ENCODE peak calls at places on chromosome 14, in five cellular contexts. J, L, Q, V and F are unnamed samples.

GRCh38 chr14:32900602-32901001 is 38.1 kb upstream of the NPAS3 start:
- DNase-seq in L (no peak), J (no peak), V (no peak), Q (no peak), F (no peak)

GRCh38 chr14:69355955-69356321 is 42.2 kb downstream of the ERH start:
- DNase-seq in J (no peak), Q (no peak), L (no peak), V (no peak), F (no peak)

GRCh38 chr14:104226421-104227385 is 88.3 kb downstream of the KIF26A start:
- DNase-seq in J (no peak), Q (no peak), L (no peak), V (no peak), F (peak; percentile 37)

GRCh38 chr14:27608377-27608776 is 1010.5 kb upstream of the NOVA1 start:
- DNase-seq in J (no peak), V (no peak), L (no peak), Q (no peak), F (peak; percentile 2)

GRCh38 chr14:48553443-48553842 is 878.0 kb upstream of the MDGA2 start:
- DNase-seq in V (no peak), L (no peak), J (no peak), Q (no peak), F (no peak)

GRCh38 chr14:50937325-50937724 is 7.0 kb downstream of the PYGL start:
- DNase-seq in J (no peak), L (no peak), Q (no peak), V (no peak), F (peak; percentile 64)

GRCh38 chr14:32657081-32657480 is 281.6 kb upstream of the NPAS3 start:
- DNase-seq in Q (no peak), V (peak; percentile 24), J (peak; percentile 61), L (peak; percentile 25), F (peak; percentile 85)

GRCh38 chr14:104134061-104134965 is 4.1 kb upstream of the KIF26A start:
- DNase-seq in J (no peak), V (no peak), Q (no peak), L (no peak), F (no peak)

DNA sequence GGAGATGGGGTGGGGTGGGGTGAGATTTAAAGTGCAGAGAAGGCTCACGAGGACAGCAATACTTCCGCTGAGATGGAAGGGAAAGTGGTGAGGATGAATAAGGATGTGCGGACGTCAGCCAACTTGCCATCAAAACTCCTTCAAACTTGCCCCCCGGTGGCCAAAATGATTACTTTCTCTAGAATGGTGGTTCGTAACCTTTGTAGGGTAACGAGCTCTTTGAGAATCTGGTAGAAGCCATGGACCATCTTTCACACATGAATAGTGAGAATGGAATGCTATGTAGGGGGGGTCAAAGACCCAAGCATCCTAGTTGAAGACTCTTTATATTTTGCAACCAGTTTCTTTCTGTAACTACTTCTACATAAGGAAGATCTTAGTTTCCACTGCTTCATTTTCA is 245.9 kb upstream of the DDHD1 start:
- DNase-seq in J (peak; percentile 24), Q (peak; percentile 23), V (no peak), L (peak; percentile 1), F (peak; percentile 15)
- TF ChIP-seq MAX in J (no peak), Q (no peak), V (no peak), L (no peak), F (no peak)

GRCh38 chr14:96239759-96240158 is 16.3 kb upstream of the BDKRB1 start:
- DNase-seq in V (no peak), J (peak; percentile 54), Q (no peak), L (no peak), F (no peak)
- TF ChIP-seq MYC in V (no peak), J (no peak), Q (no peak), L (no peak), F (no peak)

GRCh38 chr14:31527546-31527945 is 33.7 kb upstream of the NUBPL start:
- DNase-seq in L (no peak), J (no peak), Q (no peak), V (no peak), F (no peak)
- TF ChIP-seq POLR2A in L (no peak), J (no peak), Q (no peak), V (no peak), F (no peak)

GRCh38 chr14:100048786-100049185 is 16.4 kb upstream of the EVL start:
- DNase-seq in V (no peak), J (no peak), Q (no peak), L (no peak), F (no peak)
- TF ChIP-seq MAX in V (no peak), J (no peak), Q (no peak), L (no peak), F (no peak)

GRCh38 chr14:87351007-87351406 is 642.0 kb downstream of the GALC start:
- DNase-seq in V (no peak), J (no peak), L (no peak), Q (no peak), F (no peak)
- TF ChIP-seq MYC in V (no peak), J (no peak), L (no peak), Q (no peak), F (no peak)

GRCh38 chr14:100299238-100299560 is 7.0 kb downstream of the SLC25A29 start:
- DNase-seq in L (no peak), J (no peak), V (no peak), Q (no peak), F (no peak)
- TF ChIP-seq POLR2A in L (no peak), J (no peak), V (no peak), Q (no peak), F (no peak)